ENCODE peak calls at places on chromosomes 11 and 22, in four cellular contexts. One of them, this sample, is unnamed.

GRCh38 chr22:50434849-50435700 is 39.8 kb downstream of the SBF1 start:
- DNase-seq in T-helper 17 cell: no peak
- DNase-seq in astrocyte of the spinal cord: no peak
- DNase-seq in GM18507: no peak
- DNase-seq in this sample: no peak

GRCh38 chr11:112227002-112227401 is 774 bp downstream of the PTS start:
- DNase-seq in GM18507: no peak
- DNase-seq in astrocyte of the spinal cord: no peak
- DNase-seq in T-helper 17 cell: no peak
- DNase-seq in this sample: no peak

GRCh38 chr11:834371-835316 is 1.9 kb downstream of the CD151 start:
- DNase-seq in T-helper 17 cell: no peak
- DNase-seq in GM18507: no peak
- DNase-seq in astrocyte of the spinal cord: peak
- DNase-seq in this sample: no peak

GRCh38 chr11:9120659-9121350 is 29.4 kb upstream of the SCUBE2 start:
- DNase-seq in GM18507: no peak
- DNase-seq in T-helper 17 cell: no peak
- DNase-seq in astrocyte of the spinal cord: no peak
- DNase-seq in this sample: no peak

GRCh38 chr11:76288166-76288978 is 82.1 kb upstream of the WNT11 start:
- DNase-seq in astrocyte of the spinal cord: peak
- DNase-seq in T-helper 17 cell: no peak
- DNase-seq in GM18507: no peak
- DNase-seq in this sample: no peak

GRCh38 chr11:8914661-8915018 is 3.7 kb downstream of the AKIP1 start:
- DNase-seq in GM18507: no peak
- DNase-seq in T-helper 17 cell: no peak
- DNase-seq in astrocyte of the spinal cord: no peak
- DNase-seq in this sample: no peak

GRCh38 chr11:26076591-26076990 is 255.3 kb upstream of the ANO3 start:
- DNase-seq in T-helper 17 cell: no peak
- DNase-seq in astrocyte of the spinal cord: no peak
- DNase-seq in GM18507: no peak
- DNase-seq in this sample: no peak

GRCh38 chr11:84890706-84891105 is 736.4 kb downstream of the DLG2 start:
- DNase-seq in astrocyte of the spinal cord: no peak
- DNase-seq in GM18507: no peak
- DNase-seq in T-helper 17 cell: no peak
- DNase-seq in this sample: no peak

GRCh38 chr11:13339196-13340153 is 61.9 kb downstream of the BMAL1 start:
- DNase-seq in T-helper 17 cell: no peak
- DNase-seq in astrocyte of the spinal cord: peak
- DNase-seq in GM18507: no peak
- DNase-seq in this sample: no peak

GRCh38 chr11:118001494-118001971 is 15.3 kb downstream of the IL10RA start:
- DNase-seq in T-helper 17 cell: no peak
- DNase-seq in GM18507: no peak
- DNase-seq in astrocyte of the spinal cord: no peak
- DNase-seq in this sample: no peak

GRCh38 chr11:44625759-44626523 is 60.5 kb downstream of the CD82 start:
- DNase-seq in GM18507: no peak
- DNase-seq in astrocyte of the spinal cord: no peak
- DNase-seq in T-helper 17 cell: no peak
- DNase-seq in this sample: no peak

GRCh38 chr11:95661159-95661558 is 128.4 kb downstream of the FAM76B start:
- DNase-seq in T-helper 17 cell: no peak
- DNase-seq in astrocyte of the spinal cord: no peak
- DNase-seq in GM18507: no peak
- DNase-seq in this sample: no peak

GRCh38 chr22:40183029-40183581 is 5.4 kb downstream of the TNRC6B start:
- DNase-seq in astrocyte of the spinal cord: peak
- DNase-seq in T-helper 17 cell: no peak
- DNase-seq in GM18507: no peak
- DNase-seq in this sample: no peak

GRCh38 chr11:134273317-134273712 is 2.9 kb upstream of the GLB1L3 start:
- DNase-seq in astrocyte of the spinal cord: no peak
- DNase-seq in GM18507: no peak
- DNase-seq in T-helper 17 cell: no peak
- DNase-seq in this sample: no peak

GRCh38 chr22:42280140-42280539 is 9.7 kb upstream of the TCF20 start:
- DNase-seq in GM18507: no peak
- DNase-seq in astrocyte of the spinal cord: no peak
- DNase-seq in T-helper 17 cell: no peak
- DNase-seq in this sample: no peak

GRCh38 chr11:64600281-64600992 is 9.4 kb downstream of the SLC22A12 start:
- DNase-seq in T-helper 17 cell: no peak
- DNase-seq in astrocyte of the spinal cord: no peak
- DNase-seq in GM18507: no peak
- DNase-seq in this sample: no peak

GRCh38 chr22:48691431-48691851 is 1136.2 kb downstream of the BRD1 start:
- DNase-seq in astrocyte of the spinal cord: no peak
- DNase-seq in T-helper 17 cell: no peak
- DNase-seq in GM18507: no peak
- DNase-seq in this sample: no peak

GRCh38 chr11:47524200-47524874 is 28.6 kb downstream of the CELF1 start:
- DNase-seq in astrocyte of the spinal cord: peak
- DNase-seq in GM18507: no peak
- DNase-seq in T-helper 17 cell: no peak
- DNase-seq in this sample: no peak

GRCh38 chr11:8338138-8338537 is 74.5 kb upstream of the LMO1 start:
- DNase-seq in T-helper 17 cell: no peak
- DNase-seq in GM18507: no peak
- DNase-seq in astrocyte of the spinal cord: peak
- DNase-seq in this sample: peak

GRCh38 chr11:18369398-18369797 is 25.0 kb upstream of the LDHA start:
- DNase-seq in GM18507: no peak
- DNase-seq in T-helper 17 cell: no peak
- DNase-seq in astrocyte of the spinal cord: no peak
- DNase-seq in this sample: no peak

GRCh38 chr11:58626915-58627483 is 4.5 kb downstream of the CNTF start:
- DNase-seq in astrocyte of the spinal cord: no peak
- DNase-seq in GM18507: no peak
- DNase-seq in T-helper 17 cell: no peak
- DNase-seq in this sample: no peak

GRCh38 chr11:82229346-82229745 is 504.3 kb downstream of the FAM181B start:
- DNase-seq in T-helper 17 cell: no peak
- DNase-seq in GM18507: no peak
- DNase-seq in astrocyte of the spinal cord: peak
- DNase-seq in this sample: no peak

GRCh38 chr11:118663381-118663780 is 16.1 kb downstream of the TREH start:
- DNase-seq in T-helper 17 cell: no peak
- DNase-seq in astrocyte of the spinal cord: no peak
- DNase-seq in GM18507: no peak
- DNase-seq in this sample: no peak

GRCh38 chr22:27195104-27195503 is 537.7 kb downstream of the MIAT start:
- DNase-seq in astrocyte of the spinal cord: no peak
- DNase-seq in T-helper 17 cell: no peak
- DNase-seq in GM18507: no peak
- DNase-seq in this sample: no peak

GRCh38 chr11:76148207-76148606 is 58.1 kb downstream of the WNT11 start:
- DNase-seq in GM18507: no peak
- DNase-seq in T-helper 17 cell: no peak
- DNase-seq in astrocyte of the spinal cord: no peak
- DNase-seq in this sample: no peak